ENCODE peak calls at places on chromosomes 12 and 14, in five cellular contexts. E is HepG2, F is H1, B is transverse colon, T is stomach. Y is an unnamed sample.

GRCh38 chr12:53102883-53103807 is at the start of gene SOAT2:
- DNase-seq in E (peak; percentile 72), F (no peak), B (no peak), T (no peak), Y (no peak)

GRCh38 chr12:132555686-132556085 is 54.7 kb downstream of the LRCOL1 start:
- DNase-seq in E (no peak), F (no peak), B (no peak), T (no peak), Y (no peak)

GRCh38 chr14:104091927-104092771 is 6.6 kb downstream of the ASPG start:
- DNase-seq in E (no peak), F (no peak), B (peak; percentile 11), T (no peak), Y (no peak)

GRCh38 chr14:63713058-63713457 is 14.8 kb downstream of the SGPP1 start:
- DNase-seq in E (no peak), F (no peak), B (no peak), T (no peak), Y (no peak)

GRCh38 chr12:106138646-106139421 is at the start of gene NUAK1:
- DNase-seq in E (no peak), F (no peak), B (peak; percentile 45), T (peak; percentile 54), Y (peak; percentile 37)

GRCh38 chr14:90450151-90450550 is 53.3 kb downstream of the CALM1 start:
- DNase-seq in E (no peak), F (no peak), B (no peak), T (no peak), Y (no peak)

GRCh38 chr12:3154006-3154405 is 76.8 kb downstream of the TSPAN9 start:
- DNase-seq in E (no peak), F (no peak), B (no peak), T (no peak), Y (no peak)

GRCh38 chr12:122104844-122105243 is 26.3 kb downstream of the MLXIP start:
- DNase-seq in E (no peak), F (no peak), B (peak; percentile 32), T (no peak), Y (no peak)

GRCh38 chr14:55938249-55938791 is 179.9 kb upstream of the PELI2 start:
- DNase-seq in E (no peak), F (no peak), B (peak; percentile 11), T (peak; percentile 58), Y (no peak)

GRCh38 chr12:77608157-77608755 is 222.4 kb upstream of the NAV3 start:
- DNase-seq in E (no peak), F (no peak), B (no peak), T (no peak), Y (no peak)

GRCh38 chr14:58315606-58316005 is 17.3 kb downstream of the ARID4A start:
- DNase-seq in E (no peak), F (no peak), B (no peak), T (no peak), Y (no peak)

GRCh38 chr14:77107228-77107627 is 9.2 kb downstream of the CIPC start:
- DNase-seq in E (no peak), F (no peak), B (no peak), T (no peak), Y (peak; percentile 33)

GRCh38 chr14:23727566-23728335 is 91.6 kb downstream of the DHRS2 start:
- DNase-seq in E (peak; percentile 90), F (no peak), B (no peak), T (no peak), Y (no peak)

GRCh38 chr12:131098178-131098981 is 144.7 kb downstream of the ADGRD1 start:
- DNase-seq in E (no peak), F (no peak), B (no peak), T (no peak), Y (peak; percentile 7)

GRCh38 chr14:102451064-102451352 is 58.6 kb downstream of the ANKRD9 start:
- DNase-seq in E (no peak), F (no peak), B (no peak), T (no peak), Y (no peak)

GRCh38 chr14:50040401-50040775 is 76.0 kb downstream of the VCPKMT start:
- DNase-seq in E (peak; percentile 39), F (no peak), B (peak; percentile 57), T (peak; percentile 29), Y (no peak)

GRCh38 chr14:92626041-92626440 is 112.5 kb downstream of the RIN3 start:
- DNase-seq in E (no peak), F (no peak), B (no peak), T (no peak), Y (no peak)

GRCh38 chr12:12582193-12582881 is 19.7 kb upstream of the DUSP16 start:
- DNase-seq in E (no peak), F (no peak), B (no peak), T (no peak), Y (no peak)

GRCh38 chr14:100608586-100609330 is 21.5 kb upstream of the BEGAIN start:
- DNase-seq in E (no peak), F (no peak), B (peak; percentile 4), T (no peak), Y (no peak)

GRCh38 chr12:48183876-48184548 is 568 bp downstream of the CCDC184 start:
- DNase-seq in E (no peak), F (no peak), B (no peak), T (no peak), Y (no peak)

GRCh38 chr12:3041558-3042164 is 35.5 kb upstream of the TSPAN9 start:
- DNase-seq in E (peak; percentile 81), F (peak; percentile 34), B (peak; percentile 68), T (peak; percentile 65), Y (peak; percentile 54)

GRCh38 chr14:82159624-82160023 is 626.0 kb upstream of the SEL1L start:
- DNase-seq in E (no peak), F (no peak), B (no peak), T (no peak), Y (no peak)

GRCh38 chr12:7161327-7161726 is 28.2 kb upstream of the PEX5 start:
- DNase-seq in E (no peak), F (no peak), B (no peak), T (no peak), Y (no peak)

GRCh38 chr12:113436586-113436985 is 14.4 kb downstream of the SDSL start:
- DNase-seq in E (no peak), F (no peak), B (no peak), T (no peak), Y (no peak)

GRCh38 chr14:33010495-33010894 is 71.8 kb downstream of the NPAS3 start:
- DNase-seq in E (no peak), F (no peak), B (no peak), T (no peak), Y (no peak)

GRCh38 chr12:77855548-77855947 is 24.9 kb downstream of the NAV3 start:
- DNase-seq in E (no peak), F (no peak), B (no peak), T (no peak), Y (no peak)

GRCh38 chr14:88919502-88919901 is 95.1 kb downstream of the TTC8 start:
- DNase-seq in E (no peak), F (no peak), B (peak; percentile 68), T (no peak), Y (no peak)

GRCh38 chr14:59583755-59584154 is 7.1 kb upstream of the CCDC175 start:
- DNase-seq in E (no peak), F (no peak), B (no peak), T (no peak), Y (no peak)

GRCh38 chr12:28316067-28316466 is 125.8 kb downstream of the CCDC91 start:
- DNase-seq in E (no peak), F (no peak), B (no peak), T (no peak), Y (no peak)

GRCh38 chr14:99075771-99076370 is 196.1 kb downstream of the BCL11B start:
- DNase-seq in E (no peak), F (no peak), B (no peak), T (no peak), Y (no peak)

GRCh38 chr12:64172143-64172970 is 49.7 kb downstream of the KICS2 start:
- DNase-seq in E (no peak), F (no peak), B (no peak), T (no peak), Y (no peak)

GRCh38 chr14:95196268-95196667 is 38.9 kb upstream of the DICER1 start:
- DNase-seq in E (peak; percentile 9), F (no peak), B (no peak), T (no peak), Y (no peak)

GRCh38 chr12:59895161-59895785 is 299.4 kb downstream of the SLC16A7 start:
- DNase-seq in E (no peak), F (no peak), B (no peak), T (no peak), Y (no peak)
- TF ChIP-seq EP300 in E (no peak), F (no peak), B (no peak), T (no peak), Y (no peak)

GRCh38 chr12:116538682-116539264 is 20.4 kb upstream of the MAP1LC3B2 start:
- DNase-seq in E (no peak), F (no peak), B (no peak), T (no peak), Y (no peak)
- H3K4me1 ChIP-seq in E (peaks cover 4% of the 10 kb centered on the region), F (peaks cover 9% of the 10 kb centered on the region), B (peaks cover 9% of the 10 kb centered on the region), T (peaks cover 34% of the 10 kb centered on the region), Y (peaks cover 62% of the 10 kb centered on the region)

DNA sequence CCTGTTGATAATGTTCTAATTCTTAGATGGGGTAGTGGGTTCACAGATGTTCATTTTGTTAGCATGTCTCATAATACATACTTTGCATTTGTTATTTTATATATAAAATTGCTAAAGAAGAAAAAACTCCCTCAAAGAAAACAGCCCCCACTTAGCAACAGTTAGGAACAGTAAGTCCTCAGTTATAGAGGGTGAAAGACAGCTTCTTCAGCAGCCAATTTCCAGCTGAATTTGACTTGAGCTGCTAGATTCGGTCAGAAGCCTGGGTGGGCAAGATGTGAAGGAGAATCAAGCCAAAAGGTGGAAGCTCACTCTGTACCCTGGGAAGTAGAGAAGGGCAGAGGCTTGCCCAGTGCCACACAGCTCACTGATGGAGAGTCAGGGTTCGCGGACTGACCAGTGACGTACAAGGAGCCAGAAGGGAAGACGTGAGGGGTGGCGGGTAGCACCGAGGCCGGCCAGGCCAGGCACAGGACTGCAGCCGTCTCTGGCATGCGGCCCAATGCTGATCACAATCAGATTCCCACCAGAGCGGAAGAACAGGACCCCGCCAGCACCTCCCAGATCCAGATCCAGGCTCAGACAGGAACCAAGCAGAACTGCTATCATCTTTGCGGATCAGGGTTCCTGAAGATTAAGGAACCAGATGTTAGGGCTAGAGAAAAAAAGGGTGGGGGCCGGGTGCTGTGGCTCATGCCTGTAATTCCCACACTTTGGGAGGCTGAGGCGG is 30.4 kb upstream of the VWF start:
- DNase-seq in E (no peak), F (no peak), B (peak; percentile 27), T (no peak), Y (no peak)
- TF ChIP-seq EP300 in E (no peak), F (no peak), B (no peak), T (no peak), Y (no peak)

DNA sequence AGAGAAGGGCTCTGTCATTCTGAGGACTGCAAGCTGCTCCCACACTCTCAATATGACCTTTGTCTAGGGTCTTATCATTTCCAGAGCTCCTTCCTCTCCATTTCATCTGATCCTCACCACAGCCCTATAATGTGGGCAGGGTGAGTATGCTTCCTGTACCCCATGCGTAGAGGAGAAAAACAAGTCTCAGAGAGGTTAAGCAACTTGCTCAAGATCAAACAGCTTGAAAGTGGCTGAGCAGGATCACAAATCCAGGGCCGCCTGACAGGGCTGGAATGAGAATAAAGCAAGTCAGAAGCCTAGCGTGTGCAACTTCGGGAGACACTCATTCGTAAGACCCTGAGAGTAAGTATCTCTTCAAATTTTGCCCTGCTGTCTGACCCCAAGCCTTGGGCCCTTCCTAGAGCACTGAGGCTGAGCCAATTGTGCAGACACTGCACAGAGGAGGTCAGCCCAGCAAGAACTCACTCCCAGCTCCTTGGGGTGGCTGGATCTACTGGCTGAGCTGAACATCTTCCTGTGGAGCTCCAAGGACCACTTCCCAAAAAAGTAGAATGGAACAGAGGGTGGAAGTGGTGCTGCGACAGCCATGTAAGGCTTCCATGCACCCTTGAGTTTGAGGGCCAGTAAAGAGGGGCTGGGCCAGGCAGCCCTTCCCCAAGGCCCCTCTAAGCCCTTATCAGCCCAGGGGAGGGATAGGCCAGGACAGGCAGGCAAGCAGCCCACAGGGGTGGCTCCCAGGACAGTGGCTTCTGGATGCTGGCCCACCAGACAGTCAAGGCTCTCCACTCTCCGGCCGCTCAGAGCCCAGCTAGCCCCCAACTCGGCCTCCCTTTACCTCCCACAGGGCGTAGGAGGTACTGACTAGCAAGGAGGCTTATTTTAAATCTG is 10.5 kb downstream of the ZFP36L1 start:
- DNase-seq in E (no peak), F (no peak), B (no peak), T (peak; percentile 24), Y (no peak)
- H3K4me1 ChIP-seq in E (peaks cover 97% of the 10 kb centered on the region), F (peaks cover 2% of the 10 kb centered on the region), B (peaks cover 57% of the 10 kb centered on the region), T (peaks cover 93% of the 10 kb centered on the region), Y (peaks cover 44% of the 10 kb centered on the region)